ENCODE peak calls at places on chromosomes 1 and 21, in seven cellular contexts. J is naive thymus-derived CD8-positive, alpha-beta T cell; H is H54; D is skeletal muscle cell; F is heart left ventricle; N is NCI-H1105; L is AG20443. W is an unnamed sample.

GRCh38 chr1:2049517-2050481 is at the start of gene PRKCZ:
- DNase-seq in J (peak), H (no peak), D (no peak), F (peak), N (peak), L (no peak), W (peak)

GRCh38 chr1:192809286-192810252 is 730 bp downstream of the RGS2 start:
- DNase-seq in J (peak), H (no peak), D (no peak), F (peak), N (peak), L (peak), W (no peak)

GRCh38 chr1:228392111-228392936 is 14.3 kb downstream of the TRIM11 start:
- DNase-seq in J (no peak), H (peak), D (no peak), F (no peak), N (no peak), L (no peak), W (no peak)

GRCh38 chr1:25757846-25758185 is 42.2 kb upstream of the SELENON start:
- DNase-seq in J (no peak), H (no peak), D (no peak), F (no peak), N (no peak), L (no peak), W (no peak)

GRCh38 chr1:20792177-20792576 is 5.1 kb upstream of the HP1BP3 start:
- DNase-seq in J (no peak), H (peak), D (peak), F (no peak), N (no peak), L (peak), W (no peak)

GRCh38 chr1:31739281-31739853 is 24.8 kb downstream of the ADGRB2 start:
- DNase-seq in J (no peak), H (no peak), D (no peak), F (no peak), N (no peak), L (no peak), W (no peak)

GRCh38 chr1:101314244-101314643 is 77.4 kb downstream of the S1PR1 start:
- DNase-seq in J (no peak), H (peak), D (no peak), F (no peak), N (no peak), L (peak), W (peak)

GRCh38 chr1:30101477-30102227 is 621.7 kb downstream of the MATN1 start:
- DNase-seq in J (no peak), H (no peak), D (no peak), F (no peak), N (no peak), L (peak), W (no peak)

GRCh38 chr1:207862241-207862787 is 48.6 kb downstream of the CD34 start:
- DNase-seq in J (no peak), H (no peak), D (no peak), F (no peak), N (no peak), L (peak), W (peak)

GRCh38 chr21:34986561-34987533 is 62.3 kb downstream of the RUNX1 start:
- DNase-seq in J (peak), H (peak), D (peak), F (no peak), N (no peak), L (peak), W (no peak)

GRCh38 chr1:225629483-225629882 is 23.4 kb downstream of the ENAH start:
- DNase-seq in J (no peak), H (no peak), D (no peak), F (no peak), N (no peak), L (no peak), W (no peak)

GRCh38 chr1:196305216-196305615 is 303.0 kb downstream of the KCNT2 start:
- DNase-seq in J (no peak), H (no peak), D (no peak), F (no peak), N (no peak), L (no peak), W (no peak)

GRCh38 chr1:100440075-100440809 is 87.9 kb downstream of the CDC14A start:
- DNase-seq in J (peak), H (no peak), D (no peak), F (no peak), N (no peak), L (no peak), W (no peak)

GRCh38 chr1:116411784-116412479 is 38.9 kb downstream of the ATP1A1 start:
- DNase-seq in J (no peak), H (no peak), D (peak), F (no peak), N (no peak), L (peak), W (peak)

GRCh38 chr1:4652631-4653327 is 1.6 kb upstream of the AJAP1 start:
- DNase-seq in J (peak), H (peak), D (no peak), F (peak), N (no peak), L (peak), W (no peak)

GRCh38 chr1:22792396-22793171 is 81.9 kb downstream of the EPHB2 start:
- DNase-seq in J (no peak), H (no peak), D (no peak), F (no peak), N (no peak), L (no peak), W (no peak)

GRCh38 chr1:26327956-26328362 is 10.2 kb downstream of the CD52 start:
- DNase-seq in J (no peak), H (no peak), D (no peak), F (no peak), N (peak), L (no peak), W (no peak)

GRCh38 chr1:234708700-234709395 is 98.9 kb upstream of the IRF2BP2 start:
- DNase-seq in J (no peak), H (no peak), D (no peak), F (no peak), N (no peak), L (no peak), W (no peak)

GRCh38 chr21:23542097-23542496 is 2065.2 kb downstream of the MRPL39 start:
- DNase-seq in J (no peak), H (no peak), D (no peak), F (no peak), N (no peak), L (no peak), W (no peak)

GRCh38 chr1:80047791-80048190 is 1041.3 kb upstream of the ADGRL4 start:
- DNase-seq in J (no peak), H (no peak), D (peak), F (no peak), N (no peak), L (no peak), W (no peak)

GRCh38 chr1:10556430-10557005 is 81.8 kb downstream of the PEX14 start:
- DNase-seq in J (no peak), H (no peak), D (no peak), F (no peak), N (no peak), L (no peak), W (no peak)

GRCh38 chr1:36206323-36206858 is 17.9 kb upstream of the THRAP3 start:
- DNase-seq in J (no peak), H (no peak), D (no peak), F (no peak), N (no peak), L (no peak), W (no peak)

GRCh38 chr1:198935371-198935921 is 296.6 kb downstream of the PTPRC start:
- DNase-seq in J (peak), H (peak), D (peak), F (peak), N (peak), L (peak), W (no peak)

GRCh38 chr1:37288900-37289299 is 185.5 kb upstream of the ZC3H12A start:
- DNase-seq in J (no peak), H (no peak), D (no peak), F (no peak), N (no peak), L (no peak), W (no peak)

GRCh38 chr1:192660613-192661012 is 24.7 kb downstream of the RGS13 start:
- DNase-seq in J (no peak), H (no peak), D (no peak), F (no peak), N (no peak), L (no peak), W (no peak)